ENCODE peak calls at places on chromosomes 4 and X, in eight cellular contexts. Z is AG09319, S is amniotic epithelial cell, H is IMR-90, E is stromal cell of bone marrow, O is ovary, I is Calu3, C is GF-D8. L is an unnamed sample.

GRCh38 chrX:155938132-155938531 is 57.0 kb downstream of the VAMP7 start:
- DNase-seq in H (no peak), I (no peak), S (no peak), Z (no peak), C (no peak), E (no peak), O (no peak), L (no peak)

GRCh38 chrX:25432396-25432795 is 416.6 kb upstream of the ARX start:
- DNase-seq in Z (no peak), H (no peak), I (no peak), C (no peak), O (no peak), S (no peak), E (no peak), L (no peak)

GRCh38 chr4:83548151-83548905 is 12.4 kb downstream of the GPAT3 start:
- DNase-seq in S (peak; percentile 95), O (no peak), I (peak; percentile 76), C (peak; percentile 60), Z (peak; percentile 92), H (peak; percentile 97), E (peak; percentile 90), L (peak; percentile 54)

GRCh38 chrX:58025979-58026378 is 115.7 kb upstream of the ZXDA start:
- DNase-seq in I (peak; percentile 4), O (no peak), H (peak; percentile 25), C (no peak), S (peak; percentile 1), Z (no peak), E (peak; percentile 6), L (peak; percentile 8)

GRCh38 chr4:186584912-186585311 is 29.5 kb upstream of the MTNR1A start:
- DNase-seq in C (no peak), Z (no peak), E (no peak), O (no peak), I (no peak), H (no peak), S (peak; percentile 78), L (no peak)

GRCh38 chrX:136910565-136911040 is 30.1 kb upstream of the RBMX start:
- DNase-seq in C (no peak), H (peak; percentile 42), O (no peak), S (no peak), Z (no peak), I (no peak), E (peak; percentile 13), L (no peak)

GRCh38 chr4:29852537-29852936 is 867.6 kb upstream of the PCDH7 start:
- DNase-seq in O (no peak), Z (no peak), C (no peak), E (no peak), H (no peak), S (no peak), I (no peak), L (no peak)

GRCh38 chr4:166527500-166527899 is 654.5 kb downstream of the TLL1 start:
- DNase-seq in H (no peak), E (peak; percentile 20), I (no peak), C (no peak), Z (no peak), O (no peak), S (peak; percentile 8), L (no peak)

GRCh38 chr4:52091811-52092210 is 40.7 kb downstream of the SPATA18 start:
- DNase-seq in Z (no peak), O (no peak), H (peak; percentile 62), S (no peak), I (no peak), C (no peak), E (peak; percentile 61), L (no peak)

GRCh38 chrX:112048707-112049106 is 33.9 kb downstream of the TRPC5 start:
- DNase-seq in S (no peak), Z (no peak), H (no peak), O (no peak), I (no peak), C (no peak), E (no peak), L (no peak)

GRCh38 chr4:184148871-184149637 is 68.6 kb downstream of the ENPP6 start:
- DNase-seq in S (no peak), O (no peak), I (no peak), H (no peak), E (peak; percentile 14), C (no peak), Z (no peak), L (no peak)

GRCh38 chrX:78643874-78644273 is 15.3 kb downstream of the RTL3 start:
- DNase-seq in C (no peak), E (no peak), Z (no peak), I (no peak), O (no peak), S (no peak), H (no peak), L (no peak)

GRCh38 chr4:83108101-83108861 is 6.2 kb downstream of the PLAC8 start:
- DNase-seq in E (no peak), H (no peak), S (no peak), O (no peak), Z (no peak), C (no peak), I (no peak), L (no peak)